ENCODE peak calls at places on chromosomes 5 and 9, in five cellular contexts. E is mucosa of descending colon, A is dermis microvascular lymphatic vessel endothelial cell, R is LHCN-M2, S is NCI-H1092. X is an unnamed sample.

GRCh38 chr5:173774212-173774850 is 113.8 kb upstream of the CPEB4 start:
- DNase-seq in E (no peak), A (no peak), R (peak), S (no peak), X (no peak)

GRCh38 chr9:123716339-123716738 is 213.6 kb downstream of the DENND1A start:
- DNase-seq in E (no peak), A (no peak), R (no peak), S (no peak), X (peak)

GRCh38 chr9:134221273-134222017 is 57.1 kb upstream of the RNU6ATAC start:
- DNase-seq in E (peak), A (no peak), R (no peak), S (no peak), X (no peak)

GRCh38 chr5:97192580-97193421 is 9.8 kb upstream of the RIOK2 start:
- DNase-seq in E (no peak), A (no peak), R (peak), S (no peak), X (peak)

GRCh38 chr9:113992276-113992951 is 85.7 kb downstream of the AMBP start:
- DNase-seq in E (no peak), A (peak), R (no peak), S (peak), X (no peak)

GRCh38 chr5:77945874-77946273 is 169.7 kb upstream of the TBCA start:
- DNase-seq in E (no peak), A (peak), R (peak), S (no peak), X (no peak)

GRCh38 chr5:158482201-158482600 is 617.5 kb downstream of the EBF1 start:
- DNase-seq in E (no peak), A (no peak), R (no peak), S (no peak), X (peak)

GRCh38 chr9:28792736-28793135 is 1219.5 kb upstream of the C9orf72 start:
- DNase-seq in E (no peak), A (no peak), R (no peak), S (no peak), X (no peak)

GRCh38 chr5:151016700-151017099 is 3.7 kb upstream of the GPX3 start:
- DNase-seq in E (no peak), A (no peak), R (no peak), S (no peak), X (no peak)

GRCh38 chr5:34584165-34584564 is 72.0 kb upstream of the RAI14 start:
- DNase-seq in E (no peak), A (no peak), R (no peak), S (no peak), X (no peak)

GRCh38 chr9:84670106-84670800 is 724 bp downstream of the NTRK2 start:
- DNase-seq in E (no peak), A (no peak), R (no peak), S (no peak), X (peak)

GRCh38 chr9:131238402-131239021 is 37.8 kb downstream of the FAM78A start:
- DNase-seq in E (no peak), A (peak), R (peak), S (no peak), X (peak)

GRCh38 chr5:146540421-146540820 is 24.4 kb upstream of the GPR151 start:
- DNase-seq in E (no peak), A (no peak), R (no peak), S (no peak), X (peak)

GRCh38 chr5:67249590-67249895 is 52.9 kb upstream of the CD180 start:
- DNase-seq in E (no peak), A (no peak), R (peak), S (no peak), X (peak)

GRCh38 chr5:134944630-134945029 is 23.1 kb upstream of the CATSPER3 start:
- DNase-seq in E (no peak), A (no peak), R (no peak), S (no peak), X (no peak)

GRCh38 chr9:79060726-79061125 is 511.0 kb upstream of the TLE4 start:
- DNase-seq in E (no peak), A (no peak), R (no peak), S (no peak), X (peak)